ENCODE peak calls at places on chromosomes 5 and 9, in eight cellular contexts. G is left ventricle myocardium inferior, P is HCT116, W is fibroblast of lung, J is transverse colon, X is Peyer's patch, L is sigmoid colon, R is H1. Z is an unnamed sample.

GRCh38 chr9:82456621-82457020 is 468.0 kb downstream of the SPATA31D1 start:
- DNase-seq in R (no peak), X (no peak), G (no peak), L (no peak), J (no peak), P (no peak), W (peak), Z (no peak)

GRCh38 chr5:133829786-133830185 is 138.6 kb downstream of the C5orf15 start:
- DNase-seq in L (no peak), G (no peak), W (no peak), P (no peak), J (no peak), R (no peak), X (no peak), Z (no peak)

GRCh38 chr5:177389368-177390169 is 5.3 kb downstream of the SLC34A1 start:
- DNase-seq in L (no peak), G (no peak), J (no peak), X (peak), R (no peak), W (peak), P (peak), Z (no peak)

GRCh38 chr5:22998362-22998761 is 145.2 kb upstream of the CDH12 start:
- DNase-seq in J (no peak), L (no peak), R (no peak), P (no peak), W (no peak), G (no peak), X (no peak), Z (no peak)

GRCh38 chr5:139459451-139459934 is 3.0 kb downstream of the ECSCR start:
- DNase-seq in R (no peak), W (peak), J (no peak), X (no peak), L (peak), G (peak), P (no peak), Z (no peak)

GRCh38 chr5:168985454-168985853 is 315.5 kb downstream of the SLIT3 start:
- DNase-seq in R (no peak), G (no peak), W (no peak), P (no peak), J (no peak), L (no peak), X (no peak), Z (no peak)

GRCh38 chr9:12882430-12882829 is 107.6 kb downstream of the LURAP1L start:
- DNase-seq in L (no peak), J (no peak), X (no peak), P (no peak), G (no peak), W (peak), R (no peak), Z (peak)

GRCh38 chr9:89592963-89593775 is 11.6 kb upstream of the GADD45G start:
- DNase-seq in J (no peak), X (no peak), G (no peak), L (no peak), R (peak), P (no peak), W (peak), Z (no peak)

GRCh38 chr9:91119147-91119546 is 242.6 kb downstream of the AUH start:
- DNase-seq in J (no peak), X (no peak), W (peak), G (no peak), R (no peak), L (no peak), P (no peak), Z (no peak)

GRCh38 chr5:13830536-13830935 is 114.0 kb downstream of the DNAH5 start:
- DNase-seq in W (no peak), L (no peak), X (no peak), P (no peak), R (no peak), J (no peak), G (no peak), Z (no peak)

GRCh38 chr9:72635197-72635596 is 113.8 kb downstream of the TMC1 start:
- DNase-seq in W (peak), R (no peak), L (no peak), G (no peak), P (no peak), J (no peak), X (no peak), Z (no peak)

GRCh38 chr5:76861616-76862015 is 11.8 kb downstream of the S100Z start:
- DNase-seq in X (no peak), G (no peak), J (no peak), R (no peak), L (no peak), P (no peak), W (peak), Z (no peak)

GRCh38 chr5:140044041-140044440 is 942 bp upstream of the NRG2 start:
- DNase-seq in G (no peak), R (no peak), P (no peak), W (no peak), X (no peak), L (no peak), J (no peak), Z (no peak)

GRCh38 chr5:79107020-79107796 is 4.4 kb upstream of the BHMT start:
- DNase-seq in P (no peak), R (no peak), W (peak), L (no peak), J (no peak), X (no peak), G (no peak), Z (no peak)

GRCh38 chr9:107693620-107694326 is 204.2 kb upstream of the KLF4 start:
- DNase-seq in G (no peak), L (no peak), W (peak), J (no peak), P (no peak), R (no peak), X (no peak), Z (no peak)

GRCh38 chr9:16725066-16725465 is 145.4 kb downstream of the BNC2 start:
- DNase-seq in L (no peak), X (no peak), J (no peak), G (no peak), P (no peak), R (no peak), W (no peak), Z (no peak)

GRCh38 chr5:131536211-131536826 is 98.7 kb downstream of the RAPGEF6 start:
- DNase-seq in X (no peak), L (no peak), W (peak), P (no peak), R (no peak), J (no peak), G (no peak), Z (no peak)

GRCh38 chr5:177111720-177112394 is 21.7 kb upstream of the NSD1 start:
- DNase-seq in R (peak), W (peak), J (peak), X (peak), G (peak), L (no peak), P (peak), Z (no peak)

GRCh38 chr9:2116073-2116472 is 100.9 kb downstream of the SMARCA2 start:
- DNase-seq in L (no peak), X (no peak), P (peak), R (no peak), G (no peak), J (no peak), W (no peak), Z (no peak)

GRCh38 chr5:148830220-148830619 is 3.8 kb downstream of the ADRB2 start:
- DNase-seq in R (no peak), J (no peak), W (no peak), L (no peak), X (no peak), P (no peak), G (peak), Z (peak)
- H3K4me3 ChIP-seq in R (no peak), J (no peak), W (peak), L (peak), X (no peak), P (no peak), G (peak), Z (peak)

GRCh38 chr5:152140391-152140790 is 215.7 kb upstream of the GLRA1 start:
- DNase-seq in W (no peak), P (no peak), G (no peak), X (no peak), L (no peak), J (no peak), R (no peak), Z (no peak)
- H3K27ac ChIP-seq in W (no peak), P (no peak), G (no peak), X (no peak), L (no peak), J (no peak), R (no peak), Z (no peak)

DNA sequence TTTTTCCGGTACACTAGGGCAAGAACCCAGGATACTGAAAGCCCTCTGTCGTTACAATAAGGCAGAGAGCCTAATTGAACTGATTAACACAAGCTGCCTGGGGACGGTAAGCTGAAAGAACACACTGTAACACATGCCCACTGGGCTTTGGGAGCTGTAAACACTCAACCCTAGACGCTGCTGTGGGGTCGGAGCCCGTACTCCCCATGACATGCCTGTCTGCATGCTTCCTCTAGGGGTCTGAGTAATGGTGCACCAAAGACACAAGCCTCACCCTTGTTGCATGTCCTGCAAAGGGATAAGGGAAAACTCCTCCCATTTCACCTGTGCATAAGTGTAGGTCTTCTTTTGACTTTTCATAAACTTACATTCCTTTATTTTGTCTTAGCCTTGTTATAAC is 194.0 kb downstream of the FBXL7 start:
- DNase-seq in W (no peak), R (no peak), L (no peak), J (no peak), G (no peak), P (no peak), X (no peak), Z (no peak)
- TF ChIP-seq CTCF in W (no peak), R (peak), L (no peak), J (no peak), G (no peak), P (no peak), X (no peak), Z (no peak)

GRCh38 chr9:113495555-113495954 is 32.0 kb downstream of the RGS3 start:
- DNase-seq in L (no peak), G (no peak), P (no peak), W (no peak), J (no peak), R (no peak), X (no peak), Z (no peak)
- H3K4me3 ChIP-seq in L (no peak), G (no peak), P (no peak), W (no peak), J (no peak), R (no peak), X (no peak), Z (no peak)

GRCh38 chr5:108251350-108251749 is 130.5 kb downstream of the FBXL17 start:
- DNase-seq in X (no peak), R (no peak), J (no peak), G (no peak), W (peak), P (no peak), L (no peak), Z (no peak)

GRCh38 chr5:108249095-108249784 is 132.7 kb downstream of the FBXL17 start:
- DNase-seq in G (no peak), R (no peak), J (no peak), X (no peak), L (no peak), W (no peak), P (no peak), Z (no peak)

GRCh38 chr5:108255468-108255867 is 126.4 kb downstream of the FBXL17 start:
- DNase-seq in J (no peak), R (no peak), P (no peak), G (no peak), X (no peak), W (no peak), L (no peak), Z (no peak)

DNA sequence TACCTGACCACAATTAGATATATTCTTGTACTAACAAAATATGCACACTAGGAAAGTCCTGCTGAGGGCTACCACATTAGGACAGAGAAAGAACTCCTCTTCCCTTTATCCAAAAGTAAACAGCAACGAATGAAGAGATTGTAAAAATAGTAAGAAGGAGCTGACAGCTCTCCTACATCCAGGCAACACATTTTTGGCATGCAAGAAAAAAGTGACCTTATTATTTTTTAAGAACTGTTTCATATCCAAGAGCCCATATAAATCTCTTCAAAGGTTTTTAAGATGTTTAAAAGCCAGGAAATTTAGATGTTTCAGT is 132.2 kb downstream of the FBXL17 start:
- DNase-seq in J (no peak), R (no peak), X (no peak), G (no peak), P (no peak), L (no peak), W (no peak), Z (no peak)
- H3K27ac ChIP-seq in J (no peak), R (no peak), X (no peak), G (peak), P (no peak), L (no peak), W (no peak), Z (no peak)

GRCh38 chr5:171598279-171599152 is 179.1 kb downstream of the FGF18 start:
- DNase-seq in P (no peak), G (no peak), X (no peak), L (no peak), R (no peak), J (no peak), W (no peak), Z (no peak)
- TF ChIP-seq CTCF in P (peak), G (no peak), X (no peak), L (no peak), R (peak), J (no peak), W (no peak), Z (no peak)

GRCh38 chr9:127921592-127922120 is 4.8 kb upstream of the ST6GALNAC4 start:
- DNase-seq in R (no peak), W (no peak), G (peak), X (peak), L (peak), P (no peak), J (peak), Z (no peak)
- H3K4me3 ChIP-seq in R (no peak), W (no peak), G (peak), X (no peak), L (peak), P (no peak), J (no peak), Z (peak)

GRCh38 chr5:10688651-10689171 is 72.3 kb downstream of the DAP start:
- DNase-seq in G (no peak), L (no peak), J (no peak), R (no peak), W (no peak), X (no peak), P (no peak), Z (no peak)
- H3K27ac ChIP-seq in G (no peak), L (no peak), J (no peak), R (peak), W (no peak), X (no peak), P (no peak), Z (no peak)

DNA sequence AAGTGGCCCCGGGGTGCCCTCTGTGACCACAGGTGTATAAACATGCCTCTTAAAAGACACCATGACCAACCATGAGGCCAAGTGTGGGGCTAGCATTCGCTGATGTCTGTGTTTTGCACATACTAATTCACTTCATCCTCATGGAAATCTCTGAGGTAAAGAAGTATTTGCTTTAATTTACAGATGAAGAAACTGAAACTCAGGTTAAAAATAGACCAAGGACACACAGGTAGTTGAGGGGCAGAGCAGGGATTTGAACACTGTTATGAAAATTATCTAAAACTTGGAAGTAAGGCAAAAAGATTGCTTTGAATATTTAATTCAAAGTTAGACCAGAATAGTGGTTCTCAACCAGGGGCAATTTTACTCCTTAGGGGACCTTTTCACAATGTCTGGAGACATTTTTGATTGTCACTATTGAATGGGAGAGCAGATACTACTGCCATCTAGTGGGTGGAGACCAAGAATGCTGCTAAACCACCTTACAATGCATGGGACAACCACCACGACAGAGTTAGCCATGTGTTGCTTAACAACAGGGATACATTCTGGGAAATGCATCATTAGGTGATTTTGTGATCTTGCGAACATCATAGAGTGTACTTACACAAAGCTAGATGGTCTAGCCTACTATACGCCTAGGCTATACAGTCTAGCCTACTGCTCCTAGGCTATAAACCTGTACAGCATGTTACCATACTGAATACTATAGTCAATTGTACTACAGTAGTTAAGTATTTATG is 8.0 kb upstream of the FXN start:
- DNase-seq in W (peak), L (no peak), P (peak), R (no peak), J (peak), X (no peak), G (no peak), Z (no peak)
- TF ChIP-seq CTCF in W (peak), L (peak), P (peak), R (peak), J (peak), X (peak), G (peak), Z (peak)

GRCh38 chr5:145228564-145228963 is 606.6 kb downstream of the PRELID2 start:
- DNase-seq in X (no peak), G (no peak), J (no peak), P (no peak), L (no peak), R (no peak), W (no peak), Z (no peak)
- H3K4me3 ChIP-seq in X (no peak), G (no peak), J (no peak), P (no peak), L (no peak), R (no peak), W (no peak), Z (no peak)